ENCODE peak calls at places on chromosomes 2 and 18, in six cellular contexts. G, D, I, N, E and M are unnamed samples.

GRCh38 chr2:128157644-128158043 is 66.6 kb downstream of the UGGT1 start:
- DNase-seq in D (no peak), N (no peak), E (no peak), G (no peak), I (no peak), M (no peak)

GRCh38 chr18:45774065-45774521 is 50.1 kb downstream of the SLC14A1 start:
- DNase-seq in E (peak; percentile 36), G (peak; percentile 48), D (no peak), I (no peak), N (no peak), M (no peak)

GRCh38 chr18:54671291-54671881 is 80.3 kb downstream of the DYNAP start:
- DNase-seq in E (peak; percentile 49), N (peak; percentile 66), G (peak; percentile 59), I (no peak), D (no peak), M (peak; percentile 20)

GRCh38 chr2:192010073-192010472 is 163.2 kb upstream of the CAVIN2 start:
- DNase-seq in N (no peak), I (no peak), G (peak; percentile 19), E (no peak), D (no peak), M (no peak)

GRCh38 chr2:5539281-5540211 is 152.6 kb upstream of the SOX11 start:
- DNase-seq in G (no peak), I (no peak), N (no peak), E (no peak), D (no peak), M (peak; percentile 59)

GRCh38 chr18:21636769-21637168 is 24.7 kb downstream of the SNRPD1 start:
- DNase-seq in E (no peak), G (peak; percentile 29), I (no peak), N (no peak), D (no peak), M (no peak)

GRCh38 chr2:152061383-152061782 is 37.5 kb downstream of the CACNB4 start:
- DNase-seq in D (no peak), E (no peak), N (no peak), G (no peak), I (no peak), M (no peak)

GRCh38 chr2:85540131-85540587 is 1.2 kb downstream of the MAT2A start:
- DNase-seq in N (peak; percentile 61), D (no peak), E (peak; percentile 39), G (peak; percentile 28), I (no peak), M (no peak)

GRCh38 chr2:120397362-120397811 is 51.5 kb downstream of the INHBB start:
- DNase-seq in N (no peak), I (no peak), D (no peak), G (peak; percentile 59), E (no peak), M (no peak)

GRCh38 chr2:29011650-29012060 is 30.6 kb downstream of the TOGARAM2 start:
- DNase-seq in N (peak; percentile 80), G (no peak), D (no peak), I (peak; percentile 29), E (no peak), M (no peak)